ENCODE peak calls at places on chromosomes 3 and 15, in six cellular contexts. Z, J, C, V, G and Y are unnamed samples.

GRCh38 chr3:129248286-129248979 is 973 bp upstream of the COPG1 start:
- DNase-seq in Z (no peak), J (no peak), C (no peak), V (no peak), G (peak; percentile 52), Y (no peak)

GRCh38 chr3:141414141-141414689 is 45.9 kb downstream of the ZBTB38 start:
- DNase-seq in Z (no peak), J (no peak), C (no peak), V (peak; percentile 70), G (no peak), Y (no peak)

GRCh38 chr3:49883992-49884391 is 14.3 kb upstream of the CAMKV start:
- DNase-seq in Z (no peak), J (no peak), C (no peak), V (no peak), G (no peak), Y (no peak)

GRCh38 chr15:99987701-99988100 is 254.5 kb upstream of the LYSMD4 start:
- DNase-seq in Z (no peak), J (no peak), C (no peak), V (no peak), G (no peak), Y (no peak)

GRCh38 chr3:46684881-46685280 is 8.6 kb downstream of the ALS2CL start:
- DNase-seq in Z (no peak), J (no peak), C (no peak), V (no peak), G (no peak), Y (no peak)

GRCh38 chr3:125059488-125060245 is 3.9 kb upstream of the HEG1 start:
- DNase-seq in Z (no peak), J (peak; percentile 37), C (no peak), V (peak; percentile 60), G (no peak), Y (no peak)

GRCh38 chr3:158718490-158719170 is 13.6 kb downstream of the RARRES1 start:
- DNase-seq in Z (no peak), J (peak; percentile 94), C (no peak), V (peak; percentile 81), G (peak; percentile 46), Y (no peak)

GRCh38 chr3:128917291-128917690 is 37.9 kb downstream of the ACAD9 start:
- DNase-seq in Z (no peak), J (no peak), C (no peak), V (no peak), G (no peak), Y (no peak)

GRCh38 chr3:81027344-81027743 is 734.1 kb downstream of the GBE1 start:
- DNase-seq in Z (no peak), J (no peak), C (no peak), V (no peak), G (no peak), Y (no peak)

GRCh38 chr3:50617911-50618481 is 1.0 kb downstream of the MAPKAPK3 start:
- DNase-seq in Z (no peak), J (no peak), C (no peak), V (no peak), G (no peak), Y (no peak)

GRCh38 chr3:28791713-28792255 is 443.2 kb upstream of the AZI2 start:
- DNase-seq in Z (peak; percentile 56), J (no peak), C (peak; percentile 31), V (peak; percentile 2), G (no peak), Y (no peak)

GRCh38 chr3:158152186-158152585 is 42.3 kb downstream of the RSRC1 start:
- DNase-seq in Z (no peak), J (peak; percentile 59), C (no peak), V (peak; percentile 23), G (no peak), Y (no peak)

GRCh38 chr3:122892561-122892960 is 97.7 kb downstream of the SLC49A4 start:
- DNase-seq in Z (no peak), J (no peak), C (no peak), V (no peak), G (no peak), Y (no peak)

GRCh38 chr15:76200083-76200465 is 111.2 kb downstream of the ETFA start:
- DNase-seq in Z (no peak), J (no peak), C (no peak), V (no peak), G (no peak), Y (no peak)

GRCh38 chr3:66477846-66478245 is 23.0 kb downstream of the LRIG1 start:
- DNase-seq in Z (no peak), J (no peak), C (peak; percentile 6), V (no peak), G (no peak), Y (no peak)

GRCh38 chr15:80864666-80865065 is 85.5 kb downstream of the CEMIP start:
- DNase-seq in Z (no peak), J (no peak), C (no peak), V (no peak), G (peak; percentile 86), Y (no peak)

GRCh38 chr3:14938964-14939363 is 8.4 kb upstream of the NR2C2 start:
- DNase-seq in Z (no peak), J (no peak), C (no peak), V (no peak), G (no peak), Y (no peak)

GRCh38 chr3:11060500-11061251 is 68.1 kb downstream of the SLC6A1 start:
- DNase-seq in Z (peak; percentile 78), J (peak; percentile 50), C (peak; percentile 88), V (peak; percentile 67), G (peak; percentile 57), Y (peak; percentile 89)

GRCh38 chr3:16551342-16551976 is 38.0 kb upstream of the RFTN1 start:
- DNase-seq in Z (no peak), J (no peak), C (no peak), V (no peak), G (no peak), Y (no peak)

DNA sequence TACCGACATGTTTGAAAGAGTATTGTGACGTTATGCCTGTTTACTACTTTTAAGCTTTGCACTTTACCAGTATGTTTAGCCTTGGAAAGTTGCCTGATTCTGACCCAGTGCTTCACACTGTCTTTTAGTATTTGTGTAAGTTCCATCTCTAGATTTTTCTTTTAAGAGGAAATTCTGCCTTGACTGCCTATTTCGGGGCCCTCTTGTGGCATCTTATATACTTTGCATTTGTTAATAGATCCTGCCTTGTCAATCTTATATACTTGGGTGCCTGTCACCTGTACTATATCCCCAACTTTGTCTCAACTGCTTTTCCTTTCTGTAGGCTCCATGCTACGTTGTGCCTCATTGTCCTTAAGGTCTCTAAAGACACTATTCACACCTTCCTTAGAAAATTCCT is 244.6 kb downstream of the STXBP5L start:
- DNase-seq in Z (no peak), J (no peak), C (no peak), V (peak; percentile 2), G (no peak), Y (no peak)
- H3K14ac ChIP-seq in Z (no peak overlapping the region), J (no peak overlapping the region), C (no peak overlapping the region), V (no peak overlapping the region), G (no peak overlapping the region), Y (no peak overlapping the region)

GRCh38 chr3:9928158-9928557 is 5.5 kb upstream of the CRELD1 start:
- DNase-seq in Z (no peak), J (no peak), C (no peak), V (no peak), G (no peak), Y (no peak)

GRCh38 chr3:9932843-9933560 is 632 bp upstream of the CRELD1 start:
- DNase-seq in Z (peak; percentile 67), J (peak; percentile 72), C (peak; percentile 90), V (peak; percentile 85), G (peak; percentile 80), Y (no peak)

GRCh38 chr3:9933561-9934234 is at the start of gene CRELD1:
- DNase-seq in Z (peak; percentile 87), J (peak; percentile 86), C (peak; percentile 95), V (peak; percentile 91), G (peak; percentile 96), Y (no peak)

GRCh38 chr3:9932535-9932842 is 1.1 kb upstream of the CRELD1 start:
- DNase-seq in Z (no peak), J (no peak), C (no peak), V (no peak), G (no peak), Y (no peak)

DNA sequence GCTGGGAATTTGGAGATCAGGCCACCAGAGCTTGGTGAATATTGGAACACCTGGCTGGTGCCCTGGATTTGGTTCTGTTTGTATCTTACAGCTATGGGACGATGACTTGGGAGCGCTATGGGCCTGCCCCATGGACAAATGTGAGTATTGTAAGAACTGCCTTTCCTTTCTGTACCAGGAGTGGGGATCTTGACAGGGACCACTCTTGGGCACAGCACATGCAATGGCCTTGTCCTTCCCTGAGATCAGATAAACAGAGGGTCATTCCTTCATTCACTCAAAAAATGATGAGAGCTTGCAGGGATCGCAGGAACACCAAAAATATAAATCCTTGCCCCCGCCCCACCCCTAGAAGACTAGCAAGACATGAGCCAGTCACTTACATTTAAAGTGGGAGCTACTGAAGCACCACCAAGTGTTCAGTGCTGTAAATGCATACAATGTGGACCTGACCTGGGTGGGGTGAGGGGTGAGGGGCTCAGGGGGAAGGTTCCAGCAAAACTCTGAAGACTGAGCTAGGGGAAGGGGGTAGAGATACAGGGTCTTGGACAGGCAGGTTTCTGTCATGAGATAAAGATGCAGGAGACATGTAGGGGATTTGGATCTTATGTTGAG is 2.7 kb upstream of the CRELD1 start:
- DNase-seq in Z (no peak), J (no peak), C (no peak), V (peak; percentile 23), G (no peak), Y (no peak)
- H3K14ac ChIP-seq in Z (no peak overlapping the region), J (no peak overlapping the region), C (no peak overlapping the region), V (no peak overlapping the region), G (no peak overlapping the region), Y (no peak overlapping the region)

GRCh38 chr3:133885241-133885711 is 10.4 kb downstream of the RAB6B start:
- DNase-seq in Z (no peak), J (no peak), C (no peak), V (no peak), G (no peak), Y (no peak)
- H3K14ac ChIP-seq in Z (no peak overlapping the region), J (no peak overlapping the region), C (no peak overlapping the region), V (no peak overlapping the region), G (no peak overlapping the region), Y (no peak overlapping the region)

DNA sequence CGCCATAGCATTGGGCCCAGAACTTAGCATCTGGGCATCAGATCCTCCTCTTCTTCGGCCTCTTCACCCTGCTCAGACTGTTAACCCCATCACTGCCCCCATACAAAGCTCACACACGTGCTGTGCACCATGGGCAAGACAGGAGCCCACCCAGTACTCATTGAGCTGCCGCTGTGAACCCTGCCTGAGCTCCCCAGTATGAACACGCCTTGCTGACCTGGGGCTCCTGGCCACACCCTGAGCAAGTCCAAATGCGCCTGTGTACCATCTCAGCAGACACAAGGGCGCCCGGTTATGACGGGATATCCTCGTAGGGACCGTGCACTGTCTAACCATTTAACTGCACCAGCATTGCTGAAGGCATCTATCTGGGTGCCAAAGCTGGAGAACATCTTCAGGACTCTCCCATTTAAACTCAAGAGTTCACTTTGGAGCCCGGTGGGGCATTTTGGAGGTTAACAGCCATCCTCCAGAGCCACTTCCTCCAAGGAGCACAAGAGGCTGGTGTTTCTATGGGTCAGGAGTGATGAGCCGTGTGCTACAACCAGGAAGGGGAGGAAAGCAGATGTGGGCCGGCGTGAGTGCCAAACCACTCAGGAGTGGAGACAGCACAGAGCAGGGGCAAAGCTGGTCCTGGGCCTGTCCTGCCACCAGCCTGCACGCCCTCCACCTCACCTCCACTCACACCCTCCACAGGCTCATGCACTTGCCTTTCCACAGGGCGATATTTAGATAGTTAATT is 12.1 kb downstream of the PRR23E start:
- DNase-seq in Z (no peak), J (no peak), C (peak; percentile 18), V (no peak), G (no peak), Y (no peak)
- H3K14ac ChIP-seq in Z (no peak overlapping the region), J (no peak overlapping the region), C (no peak overlapping the region), V (no peak overlapping the region), G (no peak overlapping the region), Y (no peak overlapping the region)

GRCh38 chr15:33322091-33322490 is 11.3 kb downstream of the RYR3 start:
- DNase-seq in Z (no peak), J (no peak), C (no peak), V (no peak), G (no peak), Y (no peak)
- H3K14ac ChIP-seq in Z (no peak overlapping the region), J (no peak overlapping the region), C (no peak overlapping the region), V (no peak overlapping the region), G (no peak overlapping the region), Y (no peak overlapping the region)